ENCODE peak calls at places on chromosomes 7 and 10, in five cellular contexts. X, F, H, Y and Q are unnamed samples.

GRCh38 chr10:11551915-11552602 is 59.4 kb downstream of the USP6NL start:
- DNase-seq in X (peak), F (no peak), H (no peak), Y (no peak), Q (no peak)

GRCh38 chr10:132932461-132933307 is 9.7 kb downstream of the CFAP46 start:
- DNase-seq in X (no peak), F (no peak), H (no peak), Y (no peak), Q (no peak)

GRCh38 chr10:63268139-63268797 is 135.1 kb downstream of the NRBF2 start:
- DNase-seq in X (no peak), F (no peak), H (no peak), Y (no peak), Q (no peak)

GRCh38 chr7:44280993-44281721 is 44.2 kb downstream of the CAMK2B start:
- DNase-seq in X (no peak), F (no peak), H (no peak), Y (peak), Q (no peak)

GRCh38 chr10:68992721-68993440 is 4.3 kb downstream of the KIFBP start:
- DNase-seq in X (peak), F (no peak), H (no peak), Y (peak), Q (no peak)

GRCh38 chr7:20539201-20539600 is 76.3 kb upstream of the ABCB5 start:
- DNase-seq in X (no peak), F (no peak), H (no peak), Y (no peak), Q (no peak)

GRCh38 chr7:30975257-30975899 is 11.6 kb downstream of the GHRHR start:
- DNase-seq in X (no peak), F (no peak), H (no peak), Y (no peak), Q (peak)

GRCh38 chr10:126463306-126463705 is 75.0 kb upstream of the ADAM12 start:
- DNase-seq in X (peak), F (no peak), H (no peak), Y (no peak), Q (no peak)

GRCh38 chr7:786472-787255 is 45.6 kb upstream of the SUN1 start:
- DNase-seq in X (peak), F (peak), H (peak), Y (peak), Q (peak)

GRCh38 chr7:84113906-84114875 is 80.4 kb downstream of the SEMA3A start:
- DNase-seq in X (no peak), F (no peak), H (no peak), Y (no peak), Q (no peak)

GRCh38 chr10:93437000-93437945 is 44.9 kb downstream of the MYOF start:
- DNase-seq in X (peak), F (no peak), H (no peak), Y (peak), Q (no peak)

GRCh38 chr7:70303780-70304179 is 705.5 kb downstream of the AUTS2 start:
- DNase-seq in X (no peak), F (no peak), H (no peak), Y (no peak), Q (no peak)

GRCh38 chr7:142196066-142196840 is 61.6 kb downstream of the PRSS58 start:
- DNase-seq in X (no peak), F (no peak), H (no peak), Y (no peak), Q (no peak)

GRCh38 chr7:108165726-108166125 is 35.6 kb upstream of the LAMB4 start:
- DNase-seq in X (no peak), F (no peak), H (no peak), Y (no peak), Q (no peak)

GRCh38 chr7:32937344-32938174 is 19.7 kb upstream of the FKBP9 start:
- DNase-seq in X (peak), F (no peak), H (no peak), Y (peak), Q (peak)

GRCh38 chr10:6050801-6051445 is 11.2 kb downstream of the IL2RA start:
- DNase-seq in X (peak), F (peak), H (peak), Y (peak), Q (peak)

GRCh38 chr10:43362191-43362839 is 9.1 kb upstream of the FXYD4 start:
- DNase-seq in X (peak), F (peak), H (peak), Y (peak), Q (peak)

GRCh38 chr7:45564886-45565455 is 9.2 kb upstream of the ADCY1 start:
- DNase-seq in X (no peak), F (no peak), H (no peak), Y (no peak), Q (no peak)

GRCh38 chr7:47452715-47453092 is 129.2 kb downstream of the TNS3 start:
- DNase-seq in X (no peak), F (no peak), H (no peak), Y (no peak), Q (no peak)

GRCh38 chr7:29977926-29978652 is 11.5 kb downstream of the SCRN1 start:
- DNase-seq in X (no peak), F (no peak), H (no peak), Y (no peak), Q (no peak)

GRCh38 chr7:7136857-7137309 is 45.5 kb upstream of the C1GALT1 start:
- DNase-seq in X (no peak), F (no peak), H (no peak), Y (no peak), Q (no peak)

GRCh38 chr7:91264924-91265681 is 870 bp downstream of the FZD1 start:
- DNase-seq in X (peak), F (no peak), H (no peak), Y (peak), Q (peak)

GRCh38 chr7:81693894-81694293 is 76.0 kb downstream of the HGF start:
- DNase-seq in X (no peak), F (no peak), H (no peak), Y (no peak), Q (no peak)

GRCh38 chr10:6080417-6080973 is 8.3 kb upstream of the RBM17 start:
- DNase-seq in X (no peak), F (no peak), H (no peak), Y (no peak), Q (no peak)

GRCh38 chr7:34850681-34851080 is 186.6 kb downstream of the DPY19L1 start:
- DNase-seq in X (no peak), F (no peak), H (no peak), Y (no peak), Q (no peak)

GRCh38 chr10:15333909-15334649 is 37.0 kb downstream of the FAM171A1 start:
- DNase-seq in X (no peak), F (no peak), H (no peak), Y (no peak), Q (no peak)

GRCh38 chr7:137975223-137975622 is 26.7 kb downstream of the CREB3L2 start:
- DNase-seq in X (peak), F (no peak), H (no peak), Y (peak), Q (no peak)

GRCh38 chr10:107072786-107073185 is 91.7 kb downstream of the SORCS1 start:
- DNase-seq in X (no peak), F (no peak), H (no peak), Y (no peak), Q (no peak)

GRCh38 chr10:61406282-61406681 is 46.9 kb downstream of the TMEM26 start:
- DNase-seq in X (no peak), F (no peak), H (no peak), Y (no peak), Q (no peak)

GRCh38 chr10:132444877-132445351 is 47.9 kb downstream of the PWWP2B start:
- DNase-seq in X (no peak), F (no peak), H (no peak), Y (no peak), Q (no peak)

GRCh38 chr10:9992656-9993055 is 1025.0 kb upstream of the CELF2 start:
- DNase-seq in X (no peak), F (no peak), H (no peak), Y (no peak), Q (no peak)

GRCh38 chr7:129469930-129470329 is 32.4 kb upstream of the SMKR1 start:
- DNase-seq in X (no peak), F (no peak), H (no peak), Y (no peak), Q (no peak)

GRCh38 chr10:14604181-14605142 is 170.2 kb downstream of the FAM107B start:
- DNase-seq in X (peak), F (peak), H (peak), Y (peak), Q (peak)

GRCh38 chr10:48792687-48793096 is 108.0 kb downstream of the WDFY4 start:
- DNase-seq in X (peak), F (no peak), H (no peak), Y (no peak), Q (no peak)

GRCh38 chr10:36943534-36943933 is 181.9 kb upstream of the ANKRD30A start:
- DNase-seq in X (no peak), F (no peak), H (no peak), Y (no peak), Q (no peak)

GRCh38 chr10:112226439-112227248 is 43.1 kb upstream of the GPAM start:
- DNase-seq in X (no peak), F (no peak), H (no peak), Y (no peak), Q (no peak)

GRCh38 chr7:55476852-55477780 is 95.2 kb downstream of the VOPP1 start:
- DNase-seq in X (no peak), F (peak), H (no peak), Y (no peak), Q (peak)

GRCh38 chr10:124536496-124537050 is 75.0 kb downstream of the LHPP start:
- DNase-seq in X (no peak), F (no peak), H (no peak), Y (no peak), Q (no peak)

GRCh38 chr7:4788627-4789189 is 13.3 kb downstream of the AP5Z1 start:
- DNase-seq in X (no peak), F (no peak), H (no peak), Y (no peak), Q (no peak)